ENCODE peak calls at places on chromosomes 1 and 21, in seven cellular contexts. G is GM12865, D is fibroblast of pulmonary artery, X is body of pancreas, M is kidney, E is BJ, F is fibroblast of mammary gland. O is an unnamed sample.

GRCh38 chr1:89068291-89068690 is 3.3 kb upstream of the GBP1 start:
- DNase-seq in G (no peak), D (peak), X (no peak), M (no peak), E (peak), F (peak), O (no peak)

GRCh38 chr21:42451941-42452340 is 44.1 kb downstream of the RSPH1 start:
- DNase-seq in G (no peak), D (no peak), X (no peak), M (no peak), E (no peak), F (no peak), O (no peak)

GRCh38 chr1:91712981-91713841 is 172.7 kb downstream of the TGFBR3 start:
- DNase-seq in G (peak), D (peak), X (no peak), M (peak), E (no peak), F (peak), O (no peak)

GRCh38 chr1:90721210-90722194 is 4.4 kb upstream of the BARHL2 start:
- DNase-seq in G (peak), D (peak), X (peak), M (no peak), E (peak), F (peak), O (no peak)

GRCh38 chr21:41825216-41825615 is 53.9 kb downstream of the PRDM15 start:
- DNase-seq in G (no peak), D (no peak), X (no peak), M (no peak), E (no peak), F (no peak), O (no peak)

GRCh38 chr1:67601539-67601938 is 83.5 kb upstream of the GADD45A start:
- DNase-seq in G (no peak), D (no peak), X (no peak), M (no peak), E (no peak), F (no peak), O (no peak)

GRCh38 chr1:91731815-91732214 is 154.1 kb downstream of the TGFBR3 start:
- DNase-seq in G (no peak), D (peak), X (no peak), M (no peak), E (no peak), F (peak), O (no peak)

GRCh38 chr1:28955930-28956552 is 41.7 kb downstream of the EPB41 start:
- DNase-seq in G (no peak), D (no peak), X (no peak), M (no peak), E (no peak), F (peak), O (no peak)

GRCh38 chr1:53061123-53061858 is 722 bp upstream of the PODN start:
- DNase-seq in G (no peak), D (peak), X (no peak), M (peak), E (no peak), F (no peak), O (no peak)

GRCh38 chr1:32806315-32806714 is 10.8 kb downstream of the YARS1 start:
- DNase-seq in G (no peak), D (no peak), X (no peak), M (no peak), E (no peak), F (no peak), O (no peak)

GRCh38 chr1:45442272-45442671 is 48.7 kb downstream of the TESK2 start:
- DNase-seq in G (no peak), D (peak), X (no peak), M (no peak), E (peak), F (peak), O (no peak)

GRCh38 chr1:47837046-47837830 is 159.9 kb downstream of the TRABD2B start:
- DNase-seq in G (no peak), D (no peak), X (no peak), M (no peak), E (no peak), F (no peak), O (no peak)

GRCh38 chr1:238152119-238152518 is 261.4 kb upstream of the ZP4 start:
- DNase-seq in G (no peak), D (no peak), X (no peak), M (no peak), E (no peak), F (no peak), O (no peak)

GRCh38 chr1:204348197-204348596 is 11.5 kb downstream of the PLEKHA6 start:
- DNase-seq in G (no peak), D (no peak), X (no peak), M (no peak), E (no peak), F (no peak), O (no peak)

GRCh38 chr1:183139281-183139942 is 46.7 kb upstream of the LAMC2 start:
- DNase-seq in G (no peak), D (peak), X (no peak), M (no peak), E (no peak), F (peak), O (no peak)

GRCh38 chr1:43465694-43466152 is 12.0 kb upstream of the HYI start:
- DNase-seq in G (no peak), D (no peak), X (no peak), M (no peak), E (no peak), F (no peak), O (no peak)

GRCh38 chr1:6423321-6423999 is 1.1 kb upstream of the ESPN start:
- DNase-seq in G (peak), D (peak), X (peak), M (peak), E (no peak), F (peak), O (no peak)

GRCh38 chr1:10495942-10496341 is 21.2 kb downstream of the PEX14 start:
- DNase-seq in G (peak), D (no peak), X (no peak), M (peak), E (no peak), F (no peak), O (no peak)

GRCh38 chr1:115179397-115179835 is 90.1 kb upstream of the TSPAN2 start:
- DNase-seq in G (peak), D (peak), X (no peak), M (no peak), E (peak), F (peak), O (no peak)

GRCh38 chr1:246725191-246725590 is 982 bp downstream of the SCCPDH start:
- DNase-seq in G (no peak), D (no peak), X (no peak), M (no peak), E (no peak), F (no peak), O (no peak)

GRCh38 chr1:34709547-34709946 is 45.3 kb upstream of the GJB5 start:
- DNase-seq in G (no peak), D (peak), X (no peak), M (no peak), E (no peak), F (no peak), O (no peak)

GRCh38 chr1:179087665-179088064 is 5.8 kb downstream of the TOR3A start:
- DNase-seq in G (peak), D (peak), X (peak), M (no peak), E (no peak), F (no peak), O (no peak)

GRCh38 chr21:46392921-46393320 is 65.8 kb upstream of the DIP2A start:
- DNase-seq in G (no peak), D (peak), X (peak), M (peak), E (peak), F (peak), O (no peak)

GRCh38 chr1:180927841-180928240 is 15.1 kb downstream of the KIAA1614 start:
- DNase-seq in G (no peak), D (peak), X (peak), M (peak), E (no peak), F (no peak), O (no peak)

GRCh38 chr1:51576085-51576444 is 40.8 kb upstream of the OSBPL9 start:
- DNase-seq in G (peak), D (no peak), X (no peak), M (no peak), E (no peak), F (no peak), O (no peak)

GRCh38 chr1:161159087-161159914 is at the start of gene USP21:
- DNase-seq in G (peak), D (peak), X (peak), M (peak), E (no peak), F (peak), O (peak)

GRCh38 chr1:196723325-196724185 is 51.1 kb upstream of the CFHR3 start:
- DNase-seq in G (peak), D (no peak), X (peak), M (peak), E (no peak), F (peak), O (no peak)

GRCh38 chr1:158002630-158003408 is 9.4 kb downstream of the KIRREL1 start:
- DNase-seq in G (no peak), D (peak), X (no peak), M (no peak), E (no peak), F (no peak), O (no peak)

GRCh38 chr1:212473729-212474128 is 41.0 kb downstream of the NENF start:
- DNase-seq in G (no peak), D (no peak), X (no peak), M (peak), E (no peak), F (no peak), O (no peak)

GRCh38 chr1:207817778-207818751 is 66.2 kb downstream of the CD46 start:
- DNase-seq in G (no peak), D (no peak), X (peak), M (peak), E (no peak), F (no peak), O (no peak)

GRCh38 chr1:207817166-207817565 is 65.3 kb downstream of the CD46 start:
- DNase-seq in G (no peak), D (no peak), X (no peak), M (peak), E (no peak), F (no peak), O (no peak)

GRCh38 chr1:207821464-207822045 is 69.7 kb downstream of the CD46 start:
- DNase-seq in G (peak), D (no peak), X (peak), M (no peak), E (no peak), F (no peak), O (no peak)

GRCh38 chr1:207820568-207821463 is 69.0 kb downstream of the CD46 start:
- DNase-seq in G (no peak), D (no peak), X (peak), M (no peak), E (no peak), F (no peak), O (no peak)

GRCh38 chr1:207818971-207819451 is 67.2 kb downstream of the CD46 start:
- DNase-seq in G (no peak), D (peak), X (no peak), M (no peak), E (no peak), F (peak), O (no peak)
- H3K4me3 ChIP-seq in G (no peak), D (peak), X (no peak), M (peak), E (no peak), F (no peak), O (peak)

GRCh38 chr1:23402286-23403037 is 22.1 kb downstream of the TCEA3 start:
- DNase-seq in G (no peak), D (no peak), X (no peak), M (no peak), E (no peak), F (no peak), O (no peak)

GRCh38 chr1:23403038-23403336 is 21.6 kb downstream of the TCEA3 start:
- DNase-seq in G (peak), D (peak), X (no peak), M (no peak), E (no peak), F (peak), O (no peak)

GRCh38 chr1:23403735-23404486 is 20.6 kb downstream of the TCEA3 start:
- DNase-seq in G (peak), D (peak), X (peak), M (peak), E (peak), F (peak), O (peak)

GRCh38 chr1:23401313-23401712 is 23.2 kb downstream of the TCEA3 start:
- DNase-seq in G (no peak), D (no peak), X (no peak), M (no peak), E (no peak), F (no peak), O (no peak)

GRCh38 chr1:23403355-23403734 is 21.2 kb downstream of the TCEA3 start:
- DNase-seq in G (no peak), D (no peak), X (no peak), M (no peak), E (no peak), F (no peak), O (no peak)
- H3K4me3 ChIP-seq in G (no peak), D (no peak), X (no peak), M (no peak), E (no peak), F (no peak), O (peak)

DNA sequence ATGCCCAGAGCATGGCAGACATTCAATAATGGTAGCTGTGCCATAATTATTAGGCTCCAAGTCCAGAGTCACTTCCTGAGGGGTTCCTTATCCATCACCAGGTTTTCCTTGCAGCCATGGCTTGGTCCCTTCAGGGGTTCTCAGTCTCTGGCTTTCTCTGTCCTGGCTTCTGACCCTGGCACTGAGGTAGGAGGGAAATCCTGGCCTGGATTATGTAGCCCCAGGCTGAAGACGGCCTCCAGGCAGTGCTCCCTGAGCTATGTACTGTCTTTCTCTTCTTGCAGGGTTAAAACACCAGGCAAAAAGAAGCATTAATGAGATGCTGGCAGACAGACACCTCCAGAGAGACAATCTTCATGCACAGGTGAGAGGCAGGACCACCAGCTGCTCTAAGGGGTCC is 9.5 kb upstream of the PADI3 start:
- DNase-seq in G (peak), D (peak), X (peak), M (no peak), E (no peak), F (peak), O (no peak)
- H3K4me3 ChIP-seq in G (no peak), D (no peak), X (no peak), M (no peak), E (no peak), F (no peak), O (no peak)

GRCh38 chr1:11690132-11690668 is 1.3 kb upstream of the DRAXIN start:
- DNase-seq in G (no peak), D (no peak), X (no peak), M (no peak), E (no peak), F (no peak), O (no peak)
- H3K4me3 ChIP-seq in G (no peak), D (no peak), X (no peak), M (no peak), E (no peak), F (no peak), O (no peak)

GRCh38 chr1:24934300-24935195 is 4.5 kb upstream of the RUNX3 start:
- DNase-seq in G (no peak), D (no peak), X (no peak), M (no peak), E (no peak), F (no peak), O (no peak)
- H3K4me3 ChIP-seq in G (no peak), D (no peak), X (no peak), M (no peak), E (no peak), F (no peak), O (no peak)

GRCh38 chr1:143497374-143497747 is 474.4 kb downstream of the FAM72C start:
- DNase-seq in G (no peak), D (no peak), X (no peak), M (peak), E (no peak), F (no peak), O (no peak)
- H3K4me3 ChIP-seq in G (no peak), D (no peak), X (no peak), M (no peak), E (peak), F (peak), O (no peak)

GRCh38 chr1:1200876-1201810 is 5.2 kb downstream of the TNFRSF18 start:
- DNase-seq in G (peak), D (peak), X (peak), M (peak), E (no peak), F (peak), O (no peak)
- H3K4me3 ChIP-seq in G (peak), D (peak), X (peak), M (no peak), E (peak), F (no peak), O (peak)

GRCh38 chr1:39656416-39656815 is 15.5 kb downstream of the NT5C1A start:
- DNase-seq in G (no peak), D (no peak), X (no peak), M (no peak), E (no peak), F (no peak), O (no peak)

GRCh38 chr1:39655578-39656268 is 16.2 kb downstream of the NT5C1A start:
- DNase-seq in G (no peak), D (no peak), X (no peak), M (no peak), E (no peak), F (no peak), O (no peak)

GRCh38 chr1:39657923-39658485 is 13.9 kb downstream of the NT5C1A start:
- DNase-seq in G (peak), D (peak), X (peak), M (peak), E (no peak), F (peak), O (no peak)

GRCh38 chr1:39659110-39659509 is 12.8 kb downstream of the NT5C1A start:
- DNase-seq in G (no peak), D (no peak), X (no peak), M (no peak), E (no peak), F (no peak), O (no peak)

DNA sequence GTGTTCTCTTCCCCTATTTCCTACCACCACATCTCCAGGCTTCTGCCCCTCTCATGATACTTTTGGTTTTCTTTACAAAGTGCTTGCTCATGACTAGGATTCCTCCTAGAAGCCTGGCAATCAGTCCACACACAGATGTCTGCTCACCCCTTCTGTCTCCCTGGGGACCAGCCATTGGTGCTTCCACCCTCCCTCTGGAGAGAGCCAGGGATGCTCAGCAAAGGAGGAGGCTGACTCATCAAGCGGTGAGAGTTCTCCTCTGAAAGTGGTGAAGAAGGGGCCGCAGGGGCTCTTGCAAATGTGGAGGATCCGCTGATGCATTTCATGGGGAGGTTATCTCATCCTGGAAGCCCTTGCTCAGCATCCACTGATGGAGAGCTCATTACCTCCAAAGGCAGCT is 14.5 kb downstream of the NT5C1A start:
- DNase-seq in G (no peak), D (no peak), X (no peak), M (no peak), E (no peak), F (peak), O (no peak)
- H3K4me3 ChIP-seq in G (no peak), D (no peak), X (no peak), M (no peak), E (no peak), F (no peak), O (no peak)

DNA sequence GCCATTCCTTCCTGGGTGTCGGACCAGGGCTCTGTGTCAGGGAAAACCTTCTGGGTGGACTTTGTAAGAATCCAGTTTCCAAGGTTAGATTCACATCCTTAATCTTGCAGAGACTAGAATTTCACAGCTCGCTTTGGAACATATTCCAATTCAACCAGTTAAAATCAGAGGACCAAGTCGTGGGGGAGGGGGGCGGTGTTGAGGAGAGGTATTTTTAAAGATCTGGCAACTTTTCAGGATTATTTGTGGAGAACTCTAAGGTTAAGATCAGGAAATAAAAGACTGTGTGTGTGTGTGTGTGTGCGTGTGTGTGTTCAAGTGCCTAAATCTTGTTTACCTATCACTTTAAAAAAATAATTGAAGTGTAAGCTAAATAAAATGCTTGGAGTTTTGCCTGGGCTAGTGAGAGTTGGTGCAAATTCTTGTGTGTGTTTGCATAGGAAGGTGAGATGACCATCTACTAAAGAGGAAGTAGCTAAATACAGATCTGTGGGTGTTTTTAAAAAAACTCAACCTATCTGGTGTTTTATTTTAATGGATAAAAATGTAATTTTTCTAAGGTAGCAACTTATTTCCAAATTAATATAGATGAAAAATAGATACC is 21.8 kb downstream of the TENT5C start:
- DNase-seq in G (no peak), D (no peak), X (peak), M (no peak), E (no peak), F (no peak), O (no peak)
- H3K4me3 ChIP-seq in G (no peak), D (no peak), X (no peak), M (no peak), E (no peak), F (no peak), O (no peak)